ENCODE peak calls at places on chromosomes 5 and 9, in nine cellular contexts. B is brain pericyte; Z is posterior cingulate gyrus; H is ureter; Y is HuH-7.5; S is substantia nigra; Q is stimulated activated CD8-positive, alpha-beta memory T cell treated with anti-CD3 and anti-CD28 coated beads, Interleukin-15, amount 100 ng/mL, for 1 hour; D is GM04503; R is stimulated activated CD4-positive, alpha-beta T cell treated with anti-CD3 and anti-CD28 coated beads, Interleukin-1b, Interleukin-23, amount 100 ng/mL, for 4 hours. A is an unnamed sample.

GRCh38 chr5:130528474-130528873 is 624.2 kb downstream of the CHSY3 start:
- DNase-seq in R (no peak), Y (no peak), Z (no peak), S (no peak), H (no peak), D (no peak), Q (no peak), B (no peak), A (no peak)

GRCh38 chr5:115419794-115420585 is 123.5 kb upstream of the CCDC112 start:
- DNase-seq in H (no peak), Z (no peak), Y (no peak), R (no peak), Q (no peak), D (peak), S (no peak), B (peak), A (no peak)

GRCh38 chr9:135020481-135021392 is 66.7 kb upstream of the OLFM1 start:
- DNase-seq in Y (no peak), Q (no peak), B (no peak), H (no peak), S (no peak), D (no peak), R (no peak), Z (no peak), A (no peak)

GRCh38 chr5:128412145-128412930 is 125.7 kb downstream of the FBN2 start:
- DNase-seq in Z (no peak), Y (no peak), B (no peak), Q (no peak), S (no peak), R (no peak), D (no peak), H (no peak), A (no peak)

GRCh38 chr9:36039696-36040095 is 3.0 kb downstream of the RECK start:
- DNase-seq in R (no peak), Q (no peak), Y (no peak), H (no peak), D (peak), S (no peak), Z (no peak), B (no peak), A (no peak)

GRCh38 chr5:79795764-79796398 is 106.2 kb downstream of the CMYA5 start:
- DNase-seq in R (no peak), Z (no peak), H (no peak), B (no peak), Y (peak), Q (no peak), S (no peak), D (no peak), A (no peak)

GRCh38 chr9:132914924-132915323 is 29.5 kb downstream of the TSC1 start:
- DNase-seq in Z (no peak), Y (no peak), R (no peak), B (no peak), S (no peak), Q (no peak), D (no peak), H (no peak), A (no peak)

GRCh38 chr9:116674210-116674980 is 12.7 kb upstream of the TRIM32 start:
- DNase-seq in S (no peak), Y (no peak), D (no peak), Q (no peak), Z (no peak), H (no peak), B (no peak), R (no peak), A (no peak)

GRCh38 chr9:81416476-81417298 is 272.7 kb downstream of the TLE1 start:
- DNase-seq in B (no peak), R (no peak), Q (no peak), H (no peak), D (peak), Y (no peak), S (no peak), Z (no peak), A (peak)

GRCh38 chr9:74975538-74975937 is 22.8 kb upstream of the C9orf40 start:
- DNase-seq in S (no peak), H (no peak), R (no peak), D (no peak), Q (no peak), Z (no peak), Y (no peak), B (no peak), A (no peak)

A was measured in NCI-H2029 treated with DMSO at 0.1 percent for 48 hours.